ENCODE peak calls at places on chromosomes 7 and 10, in six cellular contexts. P is cardiac septum; V is NCI-H1417; X is activated CD4-positive, alpha-beta T cell treated with anti-CD3 and anti-CD28 coated beads for 24 hours; W is activated CD8-positive, alpha-beta memory T cell treated with anti-CD3 and anti-CD28 coated beads for 48 hours; Z is aorta. D is an unnamed sample.

GRCh38 chr10:43793714-43794113 is 145.0 kb upstream of the ZNF32 start:
- DNase-seq in P (no peak), V (no peak), X (no peak), W (no peak), Z (no peak), D (no peak)

GRCh38 chr10:6871128-6871527 is 291.1 kb upstream of the PRKCQ start:
- DNase-seq in P (no peak), V (no peak), X (no peak), W (no peak), Z (no peak), D (no peak)

GRCh38 chr10:1090696-1091095 is 34.5 kb downstream of the WDR37 start:
- DNase-seq in P (no peak), V (no peak), X (no peak), W (no peak), Z (no peak), D (no peak)

GRCh38 chr7:140674356-140674800 is 1.6 kb downstream of the ADCK2 start:
- DNase-seq in P (no peak), V (peak; percentile 38), X (no peak), W (no peak), Z (no peak), D (no peak)

GRCh38 chr7:27608776-27609495 is 53.7 kb downstream of the HIBADH start:
- DNase-seq in P (no peak), V (peak; percentile 20), X (no peak), W (no peak), Z (no peak), D (no peak)

GRCh38 chr10:9061871-9062270 is 1007.4 kb downstream of the GATA3 start:
- DNase-seq in P (no peak), V (no peak), X (no peak), W (no peak), Z (no peak), D (no peak)

GRCh38 chr10:120423350-120424197 is 33.5 kb upstream of the PLPP4 start:
- DNase-seq in P (no peak), V (peak; percentile 56), X (no peak), W (no peak), Z (no peak), D (no peak)

GRCh38 chr10:99619090-99619800 is 994 bp downstream of the SLC25A28 start:
- DNase-seq in P (no peak), V (peak; percentile 25), X (no peak), W (no peak), Z (no peak), D (no peak)

GRCh38 chr10:47449979-47450378 is 33.9 kb downstream of the ANXA8 start:
- DNase-seq in P (no peak), V (no peak), X (no peak), W (no peak), Z (no peak), D (peak; percentile 83)

GRCh38 chr7:114973147-114973546 is 51.3 kb downstream of the MDFIC start:
- DNase-seq in P (no peak), V (no peak), X (no peak), W (no peak), Z (no peak), D (no peak)

GRCh38 chr7:6106140-6106904 is 75.1 kb downstream of the ANKRD61 start:
- DNase-seq in P (peak; percentile 46), V (peak; percentile 50), X (no peak), W (no peak), Z (peak; percentile 46), D (no peak)

GRCh38 chr7:46485481-46486065 is 564.5 kb upstream of the IGFBP3 start:
- DNase-seq in P (no peak), V (no peak), X (no peak), W (no peak), Z (no peak), D (no peak)

GRCh38 chr10:58570307-58570723 is 57.6 kb downstream of the BICC1 start:
- DNase-seq in P (no peak), V (no peak), X (no peak), W (no peak), Z (peak; percentile 55), D (no peak)

GRCh38 chr10:1289591-1289990 is 233.4 kb downstream of the WDR37 start:
- DNase-seq in P (peak; percentile 51), V (no peak), X (no peak), W (no peak), Z (no peak), D (no peak)

GRCh38 chr7:110762514-110762913 is 328.4 kb upstream of the LRRN3 start:
- DNase-seq in P (no peak), V (peak; percentile 79), X (no peak), W (no peak), Z (no peak), D (no peak)

GRCh38 chr7:136123352-136123751 is 146.2 kb upstream of the MTPN start:
- DNase-seq in P (no peak), V (no peak), X (no peak), W (no peak), Z (no peak), D (no peak)

GRCh38 chr7:128099204-128099671 is 68.0 kb upstream of the LRRC4 start:
- DNase-seq in P (no peak), V (no peak), X (no peak), W (no peak), Z (no peak), D (no peak)

GRCh38 chr7:75639893-75640600 is 98.7 kb downstream of the HIP1 start:
- DNase-seq in P (no peak), V (no peak), X (no peak), W (no peak), Z (no peak), D (no peak)

GRCh38 chr7:6489612-6490011 is 41.9 kb upstream of the DAGLB start:
- DNase-seq in P (no peak), V (no peak), X (no peak), W (no peak), Z (peak; percentile 3), D (no peak)

GRCh38 chr7:15305002-15305600 is 256.7 kb downstream of the AGMO start:
- DNase-seq in P (no peak), V (peak; percentile 83), X (no peak), W (no peak), Z (peak; percentile 51), D (no peak)

GRCh38 chr10:124686707-124687376 is 57.3 kb downstream of the FAM53B start:
- DNase-seq in P (no peak), V (no peak), X (no peak), W (no peak), Z (peak; percentile 87), D (no peak)

GRCh38 chr10:71339796-71340589 is 20.9 kb downstream of the SLC29A3 start:
- DNase-seq in P (no peak), V (peak; percentile 51), X (no peak), W (no peak), Z (no peak), D (no peak)

GRCh38 chr10:14240253-14241189 is 90.2 kb downstream of the FRMD4A start:
- DNase-seq in P (no peak), V (peak; percentile 89), X (no peak), W (no peak), Z (no peak), D (no peak)

GRCh38 chr10:114674321-114674720 is 16.2 kb upstream of the ABLIM1 start:
- DNase-seq in P (no peak), V (no peak), X (no peak), W (no peak), Z (no peak), D (no peak)

GRCh38 chr7:94154858-94155257 is 150.7 kb upstream of the BET1 start:
- DNase-seq in P (no peak), V (no peak), X (no peak), W (no peak), Z (no peak), D (no peak)

GRCh38 chr10:133316266-133316665 is 7.6 kb downstream of the ZNF511 start:
- DNase-seq in P (peak; percentile 31), V (no peak), X (no peak), W (no peak), Z (peak; percentile 32), D (no peak)

GRCh38 chr7:157292770-157293412 is 43.9 kb upstream of the DNAJB6 start:
- DNase-seq in P (no peak), V (no peak), X (no peak), W (no peak), Z (no peak), D (no peak)

GRCh38 chr7:120842131-120842621 is 15.8 kb downstream of the TSPAN12 start:
- DNase-seq in P (no peak), V (peak; percentile 97), X (no peak), W (no peak), Z (no peak), D (no peak)

GRCh38 chr10:131814567-131815290 is 86.1 kb upstream of the PPP2R2D start:
- DNase-seq in P (peak; percentile 70), V (no peak), X (no peak), W (no peak), Z (no peak), D (peak; percentile 67)

GRCh38 chr10:33129181-33129928 is 171.3 kb upstream of the ITGB1 start:
- DNase-seq in P (no peak), V (no peak), X (no peak), W (no peak), Z (peak; percentile 71), D (no peak)

GRCh38 chr7:130937016-130937415 is 203.0 kb upstream of the KLF14 start:
- DNase-seq in P (no peak), V (no peak), X (no peak), W (no peak), Z (no peak), D (no peak)

GRCh38 chr7:107276220-107276827 is 107.5 kb downstream of the HBP1 start:
- DNase-seq in P (no peak), V (no peak), X (no peak), W (no peak), Z (no peak), D (no peak)

GRCh38 chr10:22932626-22933370 is 4.9 kb downstream of the ARMC3 start:
- DNase-seq in P (no peak), V (no peak), X (no peak), W (no peak), Z (peak; percentile 53), D (no peak)

GRCh38 chr10:5614081-5614721 is 52.2 kb downstream of the ASB13 start:
- DNase-seq in P (no peak), V (no peak), X (no peak), W (no peak), Z (no peak), D (no peak)